ENCODE peak calls at places on chromosomes 2 and 18, in eight cellular contexts. One of them, this sample, is unnamed.

GRCh38 chr2:198615972-198616371 is 811.6 kb downstream of the PLCL1 start:
- DNase-seq in HCT116: no peak
- DNase-seq in CD4-positive, CD25-positive, alpha-beta regulatory T cell: no peak
- DNase-seq in HFF-Myc: no peak
- DNase-seq in cardiac fibroblast: no peak
- DNase-seq in esophagus squamous epithelium: no peak
- DNase-seq in colonic mucosa: peak
- DNase-seq in tibial artery: no peak
- DNase-seq in this sample: no peak

GRCh38 chr2:105396254-105397024 is 2.4 kb downstream of the FHL2 start:
- DNase-seq in HCT116: peak
- DNase-seq in CD4-positive, CD25-positive, alpha-beta regulatory T cell: no peak
- DNase-seq in HFF-Myc: peak
- DNase-seq in cardiac fibroblast: peak
- DNase-seq in esophagus squamous epithelium: no peak
- DNase-seq in colonic mucosa: peak
- DNase-seq in tibial artery: peak
- DNase-seq in this sample: no peak

GRCh38 chr2:164843346-164843841 is 1.8 kb upstream of the COBLL1 start:
- DNase-seq in HCT116: no peak
- DNase-seq in CD4-positive, CD25-positive, alpha-beta regulatory T cell: no peak
- DNase-seq in HFF-Myc: no peak
- DNase-seq in cardiac fibroblast: peak
- DNase-seq in esophagus squamous epithelium: no peak
- DNase-seq in colonic mucosa: no peak
- DNase-seq in tibial artery: no peak
- DNase-seq in this sample: no peak

GRCh38 chr2:8684421-8684884 is 2.6 kb downstream of the ID2 start:
- DNase-seq in HCT116: peak
- DNase-seq in CD4-positive, CD25-positive, alpha-beta regulatory T cell: peak
- DNase-seq in HFF-Myc: no peak
- DNase-seq in cardiac fibroblast: peak
- DNase-seq in esophagus squamous epithelium: no peak
- DNase-seq in colonic mucosa: peak
- DNase-seq in tibial artery: peak
- DNase-seq in this sample: no peak

GRCh38 chr2:112152476-112153178 is 14.4 kb downstream of the FBLN7 start:
- DNase-seq in HCT116: no peak
- DNase-seq in CD4-positive, CD25-positive, alpha-beta regulatory T cell: no peak
- DNase-seq in HFF-Myc: no peak
- DNase-seq in cardiac fibroblast: no peak
- DNase-seq in esophagus squamous epithelium: no peak
- DNase-seq in colonic mucosa: no peak
- DNase-seq in tibial artery: no peak
- DNase-seq in this sample: no peak

GRCh38 chr18:12408247-12408869 is 629 bp downstream of the PRELID3A start:
- DNase-seq in HCT116: no peak
- DNase-seq in CD4-positive, CD25-positive, alpha-beta regulatory T cell: no peak
- DNase-seq in HFF-Myc: no peak
- DNase-seq in cardiac fibroblast: peak
- DNase-seq in esophagus squamous epithelium: no peak
- DNase-seq in colonic mucosa: no peak
- DNase-seq in tibial artery: no peak
- DNase-seq in this sample: no peak

GRCh38 chr2:36780231-36780808 is 83.8 kb downstream of the VIT start:
- DNase-seq in HCT116: peak
- DNase-seq in CD4-positive, CD25-positive, alpha-beta regulatory T cell: peak
- DNase-seq in HFF-Myc: peak
- DNase-seq in cardiac fibroblast: peak
- DNase-seq in esophagus squamous epithelium: no peak
- DNase-seq in colonic mucosa: no peak
- DNase-seq in tibial artery: no peak
- DNase-seq in this sample: peak

GRCh38 chr2:46913471-46914381 is 1.9 kb downstream of the MCFD2 start:
- DNase-seq in HCT116: peak
- DNase-seq in CD4-positive, CD25-positive, alpha-beta regulatory T cell: no peak
- DNase-seq in HFF-Myc: no peak
- DNase-seq in cardiac fibroblast: peak
- DNase-seq in esophagus squamous epithelium: no peak
- DNase-seq in colonic mucosa: peak
- DNase-seq in tibial artery: no peak
- DNase-seq in this sample: no peak

GRCh38 chr2:240873805-240874714 is 5.4 kb downstream of the AGXT start:
- DNase-seq in HCT116: no peak
- DNase-seq in CD4-positive, CD25-positive, alpha-beta regulatory T cell: no peak
- DNase-seq in HFF-Myc: no peak
- DNase-seq in cardiac fibroblast: no peak
- DNase-seq in esophagus squamous epithelium: no peak
- DNase-seq in colonic mucosa: peak
- DNase-seq in tibial artery: no peak
- DNase-seq in this sample: no peak

GRCh38 chr2:108404784-108405397 is 27.1 kb downstream of the SULT1C4 start:
- DNase-seq in HCT116: no peak
- DNase-seq in CD4-positive, CD25-positive, alpha-beta regulatory T cell: no peak
- DNase-seq in HFF-Myc: no peak
- DNase-seq in cardiac fibroblast: no peak
- DNase-seq in esophagus squamous epithelium: no peak
- DNase-seq in colonic mucosa: no peak
- DNase-seq in tibial artery: no peak
- DNase-seq in this sample: no peak

GRCh38 chr2:144453486-144454158 is 66.3 kb downstream of the ZEB2 start:
- DNase-seq in HCT116: no peak
- DNase-seq in CD4-positive, CD25-positive, alpha-beta regulatory T cell: no peak
- DNase-seq in HFF-Myc: no peak
- DNase-seq in cardiac fibroblast: peak
- DNase-seq in esophagus squamous epithelium: no peak
- DNase-seq in colonic mucosa: no peak
- DNase-seq in tibial artery: no peak
- DNase-seq in this sample: no peak

GRCh38 chr2:116491292-116491691 is 1323.2 kb upstream of the DDX18 start:
- DNase-seq in HCT116: no peak
- DNase-seq in CD4-positive, CD25-positive, alpha-beta regulatory T cell: no peak
- DNase-seq in HFF-Myc: no peak
- DNase-seq in cardiac fibroblast: no peak
- DNase-seq in esophagus squamous epithelium: no peak
- DNase-seq in colonic mucosa: no peak
- DNase-seq in tibial artery: no peak
- DNase-seq in this sample: no peak

GRCh38 chr2:241853651-241854341 is 4.9 kb downstream of the PDCD1 start:
- DNase-seq in HCT116: no peak
- DNase-seq in CD4-positive, CD25-positive, alpha-beta regulatory T cell: no peak
- DNase-seq in HFF-Myc: no peak
- DNase-seq in cardiac fibroblast: no peak
- DNase-seq in esophagus squamous epithelium: no peak
- DNase-seq in colonic mucosa: no peak
- DNase-seq in tibial artery: no peak
- DNase-seq in this sample: no peak

GRCh38 chr2:172172513-172173217 is 70.0 kb upstream of the DLX2 start:
- DNase-seq in HCT116: peak
- DNase-seq in CD4-positive, CD25-positive, alpha-beta regulatory T cell: peak
- DNase-seq in HFF-Myc: no peak
- DNase-seq in cardiac fibroblast: peak
- DNase-seq in esophagus squamous epithelium: no peak
- DNase-seq in colonic mucosa: peak
- DNase-seq in tibial artery: peak
- DNase-seq in this sample: no peak

GRCh38 chr2:229235136-229235914 is 35.8 kb downstream of the PID1 start:
- DNase-seq in HCT116: no peak
- DNase-seq in CD4-positive, CD25-positive, alpha-beta regulatory T cell: no peak
- DNase-seq in HFF-Myc: no peak
- DNase-seq in cardiac fibroblast: peak
- DNase-seq in esophagus squamous epithelium: no peak
- DNase-seq in colonic mucosa: no peak
- DNase-seq in tibial artery: peak
- DNase-seq in this sample: no peak

DNA sequence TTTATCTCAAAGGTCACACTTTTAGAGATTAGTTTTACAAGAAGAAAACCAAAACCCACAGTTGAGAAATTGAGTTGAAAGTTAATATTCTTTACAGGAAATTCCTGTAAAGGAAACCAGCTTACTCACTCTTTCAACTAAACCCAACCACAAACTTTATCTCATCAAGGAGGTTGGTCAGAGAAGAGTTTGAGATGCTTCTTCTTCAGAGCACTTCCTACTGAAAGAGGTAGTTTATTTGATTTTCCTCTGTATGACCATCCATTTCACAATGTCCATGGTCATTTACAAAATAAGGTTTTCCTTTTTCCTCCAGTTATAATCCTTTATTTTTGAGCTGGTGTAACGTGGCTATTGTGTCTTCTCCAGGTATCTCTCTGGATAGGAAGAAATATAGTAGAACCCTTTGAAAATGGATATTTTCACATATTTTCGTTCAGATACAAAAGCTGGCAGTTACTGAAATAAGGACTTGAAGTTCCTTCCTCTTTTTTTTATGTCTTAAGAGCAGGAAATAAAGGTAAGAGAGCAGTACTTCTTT is 4.5 kb upstream of the IL18RAP start:
- DNase-seq in HCT116: no peak
- DNase-seq in CD4-positive, CD25-positive, alpha-beta regulatory T cell: peak
- DNase-seq in HFF-Myc: no peak
- DNase-seq in cardiac fibroblast: peak
- DNase-seq in esophagus squamous epithelium: no peak
- DNase-seq in colonic mucosa: no peak
- DNase-seq in tibial artery: no peak
- DNase-seq in this sample: no peak
- H3K4me3 ChIP-seq in HCT116: no peak
- H3K4me3 ChIP-seq in CD4-positive, CD25-positive, alpha-beta regulatory T cell: peak
- H3K4me3 ChIP-seq in HFF-Myc: no peak
- H3K4me3 ChIP-seq in cardiac fibroblast: no peak
- H3K4me3 ChIP-seq in esophagus squamous epithelium: no peak
- H3K4me3 ChIP-seq in colonic mucosa: no peak
- H3K4me3 ChIP-seq in tibial artery: no peak
- H3K4me3 ChIP-seq in this sample: no peak

GRCh38 chr2:219418570-219419189 is 503 bp downstream of the DES start:
- DNase-seq in HCT116: no peak
- DNase-seq in CD4-positive, CD25-positive, alpha-beta regulatory T cell: no peak
- DNase-seq in HFF-Myc: no peak
- DNase-seq in cardiac fibroblast: no peak
- DNase-seq in esophagus squamous epithelium: no peak
- DNase-seq in colonic mucosa: no peak
- DNase-seq in tibial artery: no peak
- DNase-seq in this sample: no peak
- H3K4me3 ChIP-seq in HCT116: no peak
- H3K4me3 ChIP-seq in CD4-positive, CD25-positive, alpha-beta regulatory T cell: no peak
- H3K4me3 ChIP-seq in HFF-Myc: no peak
- H3K4me3 ChIP-seq in cardiac fibroblast: no peak
- H3K4me3 ChIP-seq in esophagus squamous epithelium: peak
- H3K4me3 ChIP-seq in colonic mucosa: peak
- H3K4me3 ChIP-seq in tibial artery: peak
- H3K4me3 ChIP-seq in this sample: no peak

GRCh38 chr2:122326448-122326847 is 571.0 kb downstream of the TSN start:
- DNase-seq in HCT116: no peak
- DNase-seq in CD4-positive, CD25-positive, alpha-beta regulatory T cell: no peak
- DNase-seq in HFF-Myc: no peak
- DNase-seq in cardiac fibroblast: no peak
- DNase-seq in esophagus squamous epithelium: no peak
- DNase-seq in colonic mucosa: no peak
- DNase-seq in tibial artery: no peak
- DNase-seq in this sample: no peak

GRCh38 chr2:122329266-122329665 is 573.8 kb downstream of the TSN start:
- DNase-seq in HCT116: no peak
- DNase-seq in CD4-positive, CD25-positive, alpha-beta regulatory T cell: no peak
- DNase-seq in HFF-Myc: no peak
- DNase-seq in cardiac fibroblast: peak
- DNase-seq in esophagus squamous epithelium: no peak
- DNase-seq in colonic mucosa: no peak
- DNase-seq in tibial artery: no peak
- DNase-seq in this sample: no peak

GRCh38 chr2:122323927-122324326 is 568.5 kb downstream of the TSN start:
- DNase-seq in HCT116: no peak
- DNase-seq in CD4-positive, CD25-positive, alpha-beta regulatory T cell: no peak
- DNase-seq in HFF-Myc: no peak
- DNase-seq in cardiac fibroblast: no peak
- DNase-seq in esophagus squamous epithelium: no peak
- DNase-seq in colonic mucosa: no peak
- DNase-seq in tibial artery: no peak
- DNase-seq in this sample: no peak

GRCh38 chr2:122322815-122323214 is 567.4 kb downstream of the TSN start:
- DNase-seq in HCT116: no peak
- DNase-seq in CD4-positive, CD25-positive, alpha-beta regulatory T cell: no peak
- DNase-seq in HFF-Myc: no peak
- DNase-seq in cardiac fibroblast: no peak
- DNase-seq in esophagus squamous epithelium: no peak
- DNase-seq in colonic mucosa: no peak
- DNase-seq in tibial artery: no peak
- DNase-seq in this sample: no peak

DNA sequence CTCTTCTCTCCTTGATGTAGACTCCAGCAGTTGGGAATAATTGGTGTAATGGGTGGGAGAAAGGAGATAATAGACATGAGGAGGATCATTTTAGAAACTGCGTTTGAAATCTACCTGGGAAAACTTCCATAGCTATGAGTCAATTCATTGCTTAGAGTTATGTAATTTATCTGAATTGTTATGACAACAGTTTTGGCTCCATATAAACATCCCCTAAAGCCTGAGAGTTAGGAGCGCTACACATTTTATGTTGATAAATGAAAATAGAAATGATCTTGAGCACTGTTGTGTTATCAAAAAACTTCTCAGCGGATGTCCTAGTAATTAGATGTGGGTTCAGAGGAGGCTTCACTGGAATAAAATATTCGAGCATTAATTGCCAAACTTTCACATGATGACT is 573.4 kb downstream of the TSN start:
- DNase-seq in HCT116: no peak
- DNase-seq in CD4-positive, CD25-positive, alpha-beta regulatory T cell: no peak
- DNase-seq in HFF-Myc: no peak
- DNase-seq in cardiac fibroblast: peak
- DNase-seq in esophagus squamous epithelium: no peak
- DNase-seq in colonic mucosa: no peak
- DNase-seq in tibial artery: no peak
- DNase-seq in this sample: no peak
- H3K4me3 ChIP-seq in HCT116: no peak
- H3K4me3 ChIP-seq in CD4-positive, CD25-positive, alpha-beta regulatory T cell: no peak
- H3K4me3 ChIP-seq in HFF-Myc: no peak
- H3K4me3 ChIP-seq in cardiac fibroblast: no peak
- H3K4me3 ChIP-seq in esophagus squamous epithelium: no peak
- H3K4me3 ChIP-seq in colonic mucosa: no peak
- H3K4me3 ChIP-seq in tibial artery: no peak
- H3K4me3 ChIP-seq in this sample: no peak

DNA sequence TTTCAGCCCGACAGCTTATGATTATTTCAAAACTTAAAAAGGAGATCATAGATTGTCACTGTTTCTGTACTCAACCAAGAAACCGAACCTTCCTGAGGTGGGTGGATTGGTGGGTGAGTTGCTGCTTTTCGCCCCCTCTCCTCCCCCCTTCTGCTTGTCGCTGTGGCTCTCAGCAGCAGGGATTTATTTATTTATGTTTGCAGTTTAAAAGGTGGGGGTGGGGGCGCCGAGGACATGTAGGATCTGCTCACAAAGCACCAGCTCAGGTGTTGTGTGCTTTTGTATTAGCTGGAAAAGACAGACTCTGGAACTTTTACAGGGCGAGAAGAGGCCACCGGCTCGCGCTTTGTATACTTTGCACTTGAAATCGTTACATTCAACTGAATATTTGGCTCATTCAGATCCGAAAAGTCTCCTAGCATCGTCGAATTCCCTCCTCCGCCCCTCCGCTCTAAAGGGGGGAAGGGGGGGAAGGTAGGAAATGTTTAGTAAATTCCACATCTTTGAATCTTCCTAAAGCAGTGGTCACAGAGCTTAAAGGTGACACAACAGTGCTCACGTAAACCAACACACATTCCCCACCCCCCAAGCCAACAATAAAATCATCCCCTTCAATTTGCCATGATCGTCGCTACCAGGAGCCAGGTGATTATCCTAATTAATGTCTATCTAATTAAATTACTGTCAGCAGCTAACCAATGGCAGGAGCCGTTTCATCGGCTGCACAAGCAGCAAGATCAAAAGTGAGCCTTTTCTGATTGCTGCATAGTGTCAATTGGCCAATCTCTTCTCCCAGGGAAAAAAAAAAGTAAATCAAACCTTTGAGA is 417 bp upstream of the TBR1 start:
- DNase-seq in HCT116: no peak
- DNase-seq in CD4-positive, CD25-positive, alpha-beta regulatory T cell: no peak
- DNase-seq in HFF-Myc: no peak
- DNase-seq in cardiac fibroblast: no peak
- DNase-seq in esophagus squamous epithelium: no peak
- DNase-seq in colonic mucosa: no peak
- DNase-seq in tibial artery: no peak
- DNase-seq in this sample: no peak
- H3K4me3 ChIP-seq in HCT116: no peak
- H3K4me3 ChIP-seq in CD4-positive, CD25-positive, alpha-beta regulatory T cell: peak
- H3K4me3 ChIP-seq in HFF-Myc: no peak
- H3K4me3 ChIP-seq in cardiac fibroblast: no peak
- H3K4me3 ChIP-seq in esophagus squamous epithelium: no peak
- H3K4me3 ChIP-seq in colonic mucosa: no peak
- H3K4me3 ChIP-seq in tibial artery: peak
- H3K4me3 ChIP-seq in this sample: no peak

This sample was measured in AG04449.